ENCODE peak calls at places on chromosomes 3 and 15, in nine cellular contexts. L is CD8-positive, alpha-beta T cell; W is PC-9; C is astrocyte; U is colonic mucosa; F is cardiac muscle cell; O is GM20000; Q is A549; H is upper lobe of left lung. Y is an unnamed sample.
A peak's percentile ranks its signal among the peaks of the same experiment; 100 is the strongest.

GRCh38 chr15:89937365-89938355 is 24.9 kb upstream of the ARPIN start:
- DNase-seq in C (peak; percentile 45), F (no peak), W (peak; percentile 73), H (no peak), Q (no peak), U (no peak), O (no peak), L (no peak), Y (no peak)

GRCh38 chr15:69973102-69973714 is 124.5 kb downstream of the TLE3 start:
- DNase-seq in U (peak; percentile 17), O (no peak), W (peak; percentile 75), Q (peak; percentile 50), H (no peak), L (no peak), F (peak; percentile 76), C (peak; percentile 33), Y (no peak)

GRCh38 chr15:53068671-53069070 is 278.5 kb upstream of the ONECUT1 start:
- DNase-seq in C (no peak), W (no peak), F (no peak), O (no peak), H (no peak), U (no peak), L (no peak), Q (no peak), Y (no peak)

GRCh38 chr3:160103397-160103796 is 114.8 kb downstream of the IL12A start:
- DNase-seq in C (no peak), H (no peak), F (no peak), L (no peak), U (no peak), Q (no peak), O (no peak), W (no peak), Y (no peak)

GRCh38 chr3:124489506-124489905 is 240.7 kb upstream of the UMPS start:
- DNase-seq in L (no peak), Q (no peak), O (no peak), F (no peak), W (no peak), H (no peak), U (peak; percentile 31), C (no peak), Y (no peak)

GRCh38 chr3:4512895-4513616 is 19.9 kb downstream of the ITPR1 start:
- DNase-seq in F (peak; percentile 82), O (no peak), U (no peak), L (no peak), W (no peak), H (no peak), C (no peak), Q (no peak), Y (no peak)

GRCh38 chr3:138653567-138653966 is 45.0 kb downstream of the FAIM start:
- DNase-seq in U (no peak), Q (no peak), C (no peak), H (no peak), O (no peak), L (no peak), F (no peak), W (no peak), Y (no peak)

GRCh38 chr3:99825239-99825638 is 7.6 kb downstream of the CMSS1 start:
- DNase-seq in Q (no peak), H (no peak), C (peak; percentile 55), O (no peak), W (peak; percentile 69), U (no peak), L (no peak), F (no peak), Y (no peak)

GRCh38 chr3:62154457-62155148 is 218.7 kb downstream of the FEZF2 start:
- DNase-seq in L (no peak), O (no peak), F (no peak), U (no peak), C (no peak), H (no peak), Q (no peak), W (no peak), Y (no peak)

GRCh38 chr15:59539799-59540198 is 71.8 kb upstream of the GCNT3 start:
- DNase-seq in F (no peak), Q (peak; percentile 80), W (no peak), U (no peak), C (no peak), H (no peak), O (no peak), L (no peak), Y (no peak)

GRCh38 chr3:12193485-12194165 is 34.9 kb upstream of the TIMP4 start:
- DNase-seq in W (peak; percentile 96), U (peak; percentile 83), Q (peak; percentile 90), C (peak; percentile 99), F (no peak), H (no peak), L (no peak), O (peak; percentile 51), Y (no peak)

GRCh38 chr3:187919535-187919934 is 174.3 kb upstream of the BCL6 start:
- DNase-seq in H (no peak), L (no peak), C (no peak), W (no peak), F (no peak), Q (no peak), O (no peak), U (no peak), Y (no peak)

GRCh38 chr3:160035757-160036156 is 47.1 kb downstream of the IL12A start:
- DNase-seq in U (no peak), L (no peak), C (no peak), Q (no peak), O (no peak), F (no peak), W (no peak), H (no peak), Y (no peak)

GRCh38 chr3:111803123-111803593 is 55.9 kb upstream of the PHLDB2 start:
- DNase-seq in W (peak; percentile 98), U (peak; percentile 34), Q (peak; percentile 93), C (peak; percentile 100), L (no peak), F (peak; percentile 5), H (no peak), O (no peak), Y (peak; percentile 68)

GRCh38 chr3:128079823-128080222 is 27.6 kb downstream of the SEC61A1 start:
- DNase-seq in W (no peak), F (no peak), Q (no peak), C (no peak), H (no peak), O (no peak), L (no peak), U (no peak), Y (no peak)

GRCh38 chr3:170726976-170727661 is 141.2 kb upstream of the SLC7A14 start:
- DNase-seq in F (no peak), L (no peak), C (peak; percentile 91), H (no peak), U (no peak), O (no peak), W (peak; percentile 76), Q (peak; percentile 42), Y (no peak)

DNA sequence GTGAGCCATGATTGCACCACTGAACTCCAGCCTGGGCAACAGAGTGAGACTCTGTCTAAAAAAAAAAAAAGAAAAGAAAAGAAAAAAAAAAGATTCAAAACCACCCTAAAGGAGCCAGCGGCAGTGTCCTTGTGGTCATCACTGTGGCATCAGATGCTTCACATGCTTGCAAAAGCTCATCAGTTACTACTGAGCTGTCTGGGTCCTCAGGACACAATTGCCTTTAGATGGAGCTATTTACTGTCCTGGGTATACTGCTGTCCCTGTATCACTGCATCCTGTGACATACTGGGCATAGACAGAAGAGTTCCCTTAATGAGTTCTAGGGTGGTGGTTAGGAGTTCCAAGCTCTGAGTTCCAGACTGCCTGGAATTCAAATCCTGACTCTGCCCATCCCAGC is 85.8 kb downstream of the LINGO1 start:
- DNase-seq in C (no peak), F (no peak), O (no peak), W (no peak), L (no peak), U (no peak), Q (no peak), H (no peak), Y (no peak)
- TF ChIP-seq CTCF in C (no peak), F (no peak), O (no peak), W (no peak), L (no peak), U (no peak), Q (no peak), H (no peak), Y (no peak)

GRCh38 chr15:72770673-72771328 is 12.8 kb downstream of the ADPGK start:
- DNase-seq in Q (peak; percentile 18), L (no peak), C (no peak), H (no peak), W (no peak), F (no peak), O (no peak), U (no peak), Y (no peak)
- TF ChIP-seq CTCF in Q (no peak), L (no peak), C (no peak), H (no peak), W (peak; percentile 16), F (peak; percentile 19), O (no peak), U (no peak), Y (no peak)

DNA sequence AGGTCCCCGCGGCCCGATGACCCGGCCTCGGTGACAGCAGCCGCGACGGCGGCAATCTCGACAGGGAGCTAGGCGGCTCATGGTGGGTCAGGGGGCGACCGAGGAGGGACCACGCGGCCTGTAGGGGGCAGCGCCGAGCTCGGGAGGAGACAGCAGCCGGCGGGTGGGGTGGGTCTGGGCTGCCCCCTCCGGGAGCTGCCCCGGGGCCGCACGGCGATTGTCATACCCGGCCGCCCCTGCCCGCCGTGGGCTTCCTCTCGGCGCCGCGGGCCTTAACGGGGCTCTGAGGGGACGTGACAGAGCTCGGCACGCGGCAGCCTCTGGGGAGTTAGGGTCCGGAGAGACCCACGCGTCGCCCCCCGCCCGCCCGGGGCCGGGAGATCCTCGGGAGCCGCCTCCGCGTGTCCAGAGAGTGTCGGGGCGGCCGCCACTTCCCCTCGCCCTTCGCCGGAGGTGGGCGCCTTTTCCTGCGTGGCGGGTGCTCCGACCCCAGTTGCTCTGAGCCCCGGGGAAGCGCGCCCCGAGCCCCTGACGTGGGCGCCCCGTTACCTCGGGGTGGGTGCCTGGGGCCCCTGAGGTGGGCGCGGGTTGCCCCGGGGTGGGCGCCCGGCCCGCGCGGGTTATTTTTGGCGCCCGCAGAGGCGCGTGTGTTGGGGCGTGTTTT is 539 bp upstream of the PLCL2 start:
- DNase-seq in C (no peak), H (peak; percentile 93), Q (peak; percentile 69), W (no peak), U (peak; percentile 77), F (peak; percentile 65), O (peak; percentile 92), L (peak; percentile 82), Y (no peak)
- TF ChIP-seq CTCF in C (peak; percentile 10), H (peak; percentile 58), Q (peak; percentile 74), W (peak; percentile 57), U (peak; percentile 72), F (peak; percentile 57), O (peak; percentile 64), L (peak; percentile 24), Y (no peak)

DNA sequence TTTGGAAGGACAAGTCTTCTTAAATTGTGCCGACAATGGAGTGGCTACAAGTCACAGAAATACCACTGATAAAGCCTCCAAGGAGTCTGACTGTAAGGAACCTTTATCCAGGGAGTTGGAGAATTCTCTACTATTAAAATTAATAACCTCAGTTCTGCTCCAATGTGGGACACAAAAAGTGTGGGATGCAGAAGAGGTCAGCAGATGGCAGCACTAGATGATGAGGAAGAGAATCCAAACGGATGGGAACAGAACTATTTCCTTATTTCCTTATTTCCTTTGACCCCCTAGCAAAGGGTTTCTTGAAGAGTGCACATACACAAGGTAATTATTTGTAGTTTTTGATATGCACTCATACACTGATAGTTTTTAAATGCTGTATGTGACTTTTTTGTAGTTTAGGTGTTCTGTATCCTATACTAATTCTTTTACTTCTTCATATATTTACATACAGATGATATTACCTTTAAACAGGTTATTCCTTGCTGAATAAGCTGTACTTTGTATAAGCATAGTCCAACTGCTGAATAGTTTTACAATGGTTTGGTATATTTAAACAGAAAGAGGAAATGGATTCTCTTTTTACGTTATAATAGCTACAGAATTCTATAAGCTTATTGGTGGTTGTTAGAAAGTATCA is 25.6 kb upstream of the NLGN1 start:
- DNase-seq in W (no peak), L (no peak), U (peak; percentile 29), Q (peak; percentile 10), H (no peak), F (peak; percentile 31), O (no peak), C (peak; percentile 10), Y (no peak)
- TF ChIP-seq CTCF in W (peak; percentile 76), L (no peak), U (peak; percentile 30), Q (peak; percentile 33), H (no peak), F (peak; percentile 77), O (no peak), C (peak; percentile 73), Y (no peak)

Y was measured in omental fat pad.